ENCODE peak calls at places on chromosomes 4 and X, in four cellular contexts. M is SK-N-SH, N is K562, C is GM12878. E is an unnamed sample.

GRCh38 chr4:137700072-137700471 is 167.8 kb upstream of the PCDH18 start:
- DNase-seq in M (no peak), N (no peak), C (no peak), E (no peak)

GRCh38 chr4:120517966-120518365 is 404.6 kb downstream of the PRDM5 start:
- DNase-seq in M (peak; percentile 9), N (peak; percentile 6), C (peak; percentile 42), E (peak; percentile 9)

GRCh38 chrX:131671714-131672113 is 127.8 kb downstream of the OR13H1 start:
- DNase-seq in M (peak; percentile 5), N (no peak), C (no peak), E (no peak)

GRCh38 chr4:182716207-182716606 is 201.0 kb downstream of the DCTD start:
- DNase-seq in M (no peak), N (no peak), C (no peak), E (no peak)

GRCh38 chrX:47802589-47802988 is 34.1 kb upstream of the ZNF81 start:
- DNase-seq in M (no peak), N (no peak), C (no peak), E (peak; percentile 10)

GRCh38 chrX:63784902-63785692 is at the start of gene ARHGEF9:
- DNase-seq in M (peak; percentile 69), N (no peak), C (no peak), E (no peak)

GRCh38 chr4:80202190-80202711 is 4.9 kb downstream of the PRDM8 start:
- DNase-seq in M (no peak), N (no peak), C (no peak), E (no peak)

GRCh38 chr4:16253127-16253960 is 27.1 kb upstream of the TAPT1 start:
- DNase-seq in M (no peak), N (no peak), C (no peak), E (peak; percentile 71)

GRCh38 chrX:129115104-129115503 is 408.2 kb downstream of the SMARCA1 start:
- DNase-seq in M (peak; percentile 47), N (peak; percentile 52), C (no peak), E (peak; percentile 45)

GRCh38 chrX:18709833-18710232 is 2.4 kb downstream of the PPEF1 start:
- DNase-seq in M (no peak), N (no peak), C (no peak), E (no peak)

GRCh38 chrX:66164931-66165330 is 884 bp downstream of the HEPH start:
- DNase-seq in M (no peak), N (no peak), C (no peak), E (no peak)

GRCh38 chrX:154370300-154370881 is 4.0 kb downstream of the FLNA start:
- DNase-seq in M (peak; percentile 61), N (no peak), C (no peak), E (no peak)

GRCh38 chrX:154368630-154369452 is 5.6 kb downstream of the FLNA start:
- DNase-seq in M (no peak), N (peak; percentile 73), C (peak; percentile 60), E (peak; percentile 66)

GRCh38 chrX:154370882-154371770 is 3.3 kb downstream of the FLNA start:
- DNase-seq in M (peak; percentile 88), N (peak; percentile 74), C (peak; percentile 53), E (peak; percentile 85)

GRCh38 chrX:154367474-154368308 is 6.7 kb downstream of the FLNA start:
- DNase-seq in M (no peak), N (no peak), C (no peak), E (no peak)

GRCh38 chrX:154369453-154370299 is 4.8 kb downstream of the FLNA start:
- DNase-seq in M (peak; percentile 83), N (peak; percentile 54), C (peak; percentile 25), E (peak; percentile 87)
- TF ChIP-seq POLR2AphosphoS5 in M (peak; percentile 57), N (peak; percentile 31), C (no peak), E (no peak)

GRCh38 chr4:14564281-14564680 is 438.0 kb upstream of the CPEB2 start:
- DNase-seq in M (no peak), N (no peak), C (no peak), E (no peak)
- TF ChIP-seq MXI1 in M (no peak), N (no peak), C (no peak), E (no peak)

DNA sequence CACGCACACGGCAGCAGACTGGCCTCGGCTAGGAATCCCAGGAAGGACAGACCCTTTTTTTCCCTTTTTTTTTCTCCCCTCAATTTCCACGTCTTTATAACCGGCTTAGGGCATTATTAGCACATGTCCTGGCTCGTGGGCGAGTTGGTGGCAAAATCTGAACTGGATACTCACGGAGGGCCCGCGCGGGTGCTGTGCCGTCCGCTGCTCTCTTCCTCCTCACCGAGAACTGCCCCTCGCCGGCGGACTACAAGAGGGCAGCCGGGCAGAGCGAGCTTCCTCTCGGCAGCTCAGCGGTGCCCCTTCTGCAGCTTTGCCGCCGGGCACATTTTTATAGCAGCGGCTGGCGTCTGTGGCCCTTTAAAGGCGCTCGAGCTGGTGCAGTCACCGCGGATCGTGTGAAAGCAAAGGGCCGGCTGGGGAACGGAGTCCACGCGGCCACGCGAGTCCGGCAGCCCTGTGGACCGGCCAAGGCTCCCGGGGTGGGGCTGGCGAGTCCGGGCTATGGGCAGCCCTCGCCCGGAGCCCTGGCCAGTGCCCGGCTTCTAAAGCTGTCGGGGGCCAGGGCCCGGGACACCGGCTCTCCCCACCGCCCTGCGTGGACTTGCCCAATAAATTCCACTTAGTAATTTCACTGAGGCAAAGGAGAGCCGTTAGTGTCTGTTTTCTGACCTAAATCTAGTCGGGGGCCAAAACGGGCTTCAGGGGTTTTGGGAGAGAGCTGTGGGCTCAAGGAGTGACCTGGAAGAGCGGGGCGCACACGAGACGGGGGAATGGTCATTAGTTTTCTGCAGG is 1.3 kb upstream of the CITED1 start:
- DNase-seq in M (peak; percentile 87), N (peak; percentile 45), C (no peak), E (peak; percentile 17)
- TF ChIP-seq POLR2AphosphoS5 in M (no peak), N (no peak), C (no peak), E (no peak)

GRCh38 chr4:10336471-10336870 is 120.8 kb downstream of the ZNF518B start:
- DNase-seq in M (no peak), N (no peak), C (no peak), E (no peak)

GRCh38 chr4:10333942-10334341 is 123.3 kb downstream of the ZNF518B start:
- DNase-seq in M (no peak), N (no peak), C (no peak), E (no peak)

GRCh38 chr4:10335050-10335449 is 122.2 kb downstream of the ZNF518B start:
- DNase-seq in M (no peak), N (no peak), C (no peak), E (no peak)

GRCh38 chr4:10334506-10335028 is 122.7 kb downstream of the ZNF518B start:
- DNase-seq in M (no peak), N (no peak), C (no peak), E (no peak)
- TF ChIP-seq MXI1 in M (no peak), N (no peak), C (no peak), E (no peak)

GRCh38 chr4:115374621-115375020 is 261.2 kb upstream of the NDST4 start:
- DNase-seq in M (no peak), N (no peak), C (no peak), E (no peak)

GRCh38 chr4:115370490-115370889 is 257.1 kb upstream of the NDST4 start:
- DNase-seq in M (no peak), N (no peak), C (no peak), E (no peak)

GRCh38 chr4:115366390-115366789 is 253.0 kb upstream of the NDST4 start:
- DNase-seq in M (no peak), N (no peak), C (no peak), E (no peak)

GRCh38 chr4:115365185-115365584 is 251.8 kb upstream of the NDST4 start:
- DNase-seq in M (no peak), N (no peak), C (no peak), E (no peak)

GRCh38 chr4:115370012-115370411 is 256.6 kb upstream of the NDST4 start:
- DNase-seq in M (no peak), N (no peak), C (no peak), E (no peak)
- TF ChIP-seq POLR2AphosphoS5 in M (no peak), N (no peak), C (no peak), E (no peak)

GRCh38 chrX:153700967-153701366 is 13.2 kb downstream of the SLC6A8 start:
- DNase-seq in M (no peak), N (no peak), C (no peak), E (no peak)
- TF ChIP-seq MXI1 in M (no peak), N (no peak), C (no peak), E (no peak)

E was measured in HepG2.